ENCODE peak calls at places on chromosomes 11 and 22, in four cellular contexts. H, I, E and L are unnamed samples.

GRCh38 chr11:71252434-71252781 is at the start of gene SHANK2:
- DNase-seq in I (no peak), E (peak), H (no peak), L (no peak)

GRCh38 chr11:61862714-61863547 is 28.4 kb downstream of the FADS3 start:
- DNase-seq in I (no peak), E (no peak), H (no peak), L (no peak)

GRCh38 chr11:126121316-126121715 is 58.6 kb upstream of the CDON start:
- DNase-seq in I (no peak), H (no peak), E (no peak), L (no peak)

GRCh38 chr11:78224906-78225420 is 36.2 kb downstream of the USP35 start:
- DNase-seq in I (no peak), E (no peak), H (no peak), L (no peak)

GRCh38 chr11:74929431-74930363 is 19.2 kb downstream of the XRRA1 start:
- DNase-seq in H (peak), I (peak), E (peak), L (peak)

GRCh38 chr11:121892131-121892681 is 223.8 kb downstream of the BLID start:
- DNase-seq in I (no peak), H (no peak), E (no peak), L (no peak)

GRCh38 chr11:28834877-28835276 is 726.7 kb downstream of the METTL15 start:
- DNase-seq in E (no peak), H (no peak), I (no peak), L (no peak)

GRCh38 chr11:69841859-69842698 is 22.9 kb upstream of the FGF3 start:
- DNase-seq in H (no peak), I (peak), E (no peak), L (no peak)

GRCh38 chr22:45599836-45600577 is 71.6 kb upstream of the ATXN10 start:
- DNase-seq in H (no peak), I (no peak), E (no peak), L (no peak)

GRCh38 chr22:49086606-49087157 is 741.0 kb downstream of the BRD1 start:
- DNase-seq in E (no peak), I (no peak), H (no peak), L (no peak)

GRCh38 chr11:96237759-96238158 is 105.2 kb downstream of the MAML2 start:
- DNase-seq in E (no peak), I (no peak), H (no peak), L (no peak)

GRCh38 chr11:70675697-70676374 is 277.5 kb downstream of the CTTN start:
- DNase-seq in I (no peak), H (no peak), E (peak), L (no peak)

GRCh38 chr11:13260196-13260962 is 17.2 kb upstream of the BMAL1 start:
- DNase-seq in I (no peak), E (peak), H (no peak), L (no peak)

GRCh38 chr11:71080239-71081097 is 171.9 kb downstream of the SHANK2 start:
- DNase-seq in H (peak), I (no peak), E (peak), L (no peak)

GRCh38 chr11:68610452-68611116 is 73.8 kb upstream of the GAL start:
- DNase-seq in E (no peak), H (no peak), I (no peak), L (no peak)

GRCh38 chr11:94762208-94762607 is 5.9 kb upstream of the AMOTL1 start:
- DNase-seq in H (no peak), E (no peak), I (no peak), L (no peak)

GRCh38 chr11:74465291-74465708 is 2.0 kb downstream of the KCNE3 start:
- DNase-seq in I (no peak), E (peak), H (no peak), L (no peak)

GRCh38 chr22:27825174-27825573 is 23.6 kb upstream of the MN1 start:
- DNase-seq in E (no peak), H (no peak), I (no peak), L (no peak)